ENCODE peak calls at places on chromosomes 11 and 22, in six cellular contexts. D is HepG2, P is fibroblast of mammary gland, E is heart left ventricle, C is endodermal cell, Y is right lobe of liver. A is an unnamed sample.

GRCh38 chr11:94183886-94184264 is 55.2 kb downstream of the PANX1 start:
- DNase-seq in E (peak; percentile 36), P (peak; percentile 62), C (peak; percentile 96), D (peak; percentile 33), Y (peak; percentile 68), A (peak; percentile 92)

GRCh38 chr22:32991353-32992115 is 66.6 kb downstream of the SYN3 start:
- DNase-seq in D (no peak), E (no peak), P (peak; percentile 2), Y (no peak), C (no peak), A (no peak)

GRCh38 chr11:65487467-65488272 is 11.2 kb upstream of the MALAT1 start:
- DNase-seq in E (peak; percentile 100), Y (peak; percentile 94), C (peak; percentile 99), P (peak; percentile 100), D (peak; percentile 99), A (peak; percentile 99)

GRCh38 chr11:113721462-113722066 is 15.5 kb upstream of the TMPRSS5 start:
- DNase-seq in D (no peak), P (peak; percentile 23), E (no peak), Y (no peak), C (no peak), A (no peak)

GRCh38 chr11:70928854-70929598 is 323.4 kb downstream of the SHANK2 start:
- DNase-seq in C (peak; percentile 53), Y (no peak), P (no peak), D (no peak), E (no peak), A (no peak)

GRCh38 chr11:120652705-120653335 is 141.3 kb downstream of the GRIK4 start:
- DNase-seq in E (no peak), D (no peak), Y (no peak), P (peak; percentile 6), C (no peak), A (no peak)

GRCh38 chr11:104735013-104735412 is 163.2 kb downstream of the CASP12 start:
- DNase-seq in C (no peak), Y (no peak), E (no peak), D (no peak), P (no peak), A (no peak)

GRCh38 chr11:44409071-44409470 is 99.1 kb upstream of the ALX4 start:
- DNase-seq in P (no peak), D (no peak), Y (no peak), C (no peak), E (no peak), A (no peak)

GRCh38 chr11:62593434-62594044 is 2.2 kb upstream of the TUT1 start:
- DNase-seq in P (peak; percentile 83), C (peak; percentile 93), D (peak; percentile 59), E (peak; percentile 77), Y (peak; percentile 77), A (peak; percentile 83)

GRCh38 chr11:125626381-125626950 is 1.5 kb downstream of the CHEK1 start:
- DNase-seq in D (peak; percentile 79), C (no peak), P (no peak), Y (no peak), E (no peak), A (no peak)

GRCh38 chr11:67261942-67262681 is 4.2 kb upstream of the GRK2 start:
- DNase-seq in D (no peak), Y (no peak), P (no peak), C (no peak), E (peak; percentile 22), A (no peak)

GRCh38 chr11:13698147-13698546 is 29.7 kb downstream of the FAR1 start:
- DNase-seq in P (no peak), E (no peak), C (no peak), D (no peak), Y (no peak), A (no peak)

GRCh38 chr11:46537121-46537520 is 56.7 kb downstream of the AMBRA1 start:
- DNase-seq in E (no peak), D (no peak), P (no peak), Y (no peak), C (peak; percentile 58), A (no peak)

GRCh38 chr11:77377734-77378133 is 76.2 kb upstream of the GDPD4 start:
- DNase-seq in D (no peak), Y (no peak), E (no peak), P (no peak), C (no peak), A (no peak)

GRCh38 chr11:34397120-34397519 is 39.3 kb upstream of the ABTB2 start:
- DNase-seq in D (no peak), E (no peak), C (no peak), P (no peak), Y (no peak), A (no peak)

GRCh38 chr11:13486926-13487660 is 8.7 kb downstream of the PTH start:
- DNase-seq in Y (peak; percentile 70), P (peak; percentile 9), E (peak; percentile 35), C (peak; percentile 97), D (peak; percentile 73), A (peak; percentile 79)

GRCh38 chr11:32586576-32587190 is 3.1 kb downstream of the EIF3M start:
- DNase-seq in C (no peak), P (peak; percentile 46), D (peak; percentile 46), Y (no peak), E (no peak), A (no peak)

GRCh38 chr11:5719703-5720495 is 16.3 kb upstream of the OR56B1 start:
- DNase-seq in E (no peak), D (no peak), P (peak; percentile 19), Y (no peak), C (no peak), A (no peak)

GRCh38 chr11:81644239-81644840 is 1089.3 kb downstream of the FAM181B start:
- DNase-seq in Y (no peak), C (peak; percentile 77), P (peak; percentile 45), D (peak; percentile 60), E (no peak), A (peak; percentile 43)

GRCh38 chr11:44088871-44089270 is 6.6 kb upstream of the EXT2 start:
- DNase-seq in C (no peak), D (no peak), P (no peak), E (no peak), Y (no peak), A (no peak)

GRCh38 chr11:65274734-65275682 is 13.2 kb downstream of the POLA2 start:
- DNase-seq in D (peak; percentile 89), P (peak; percentile 94), E (peak; percentile 77), C (peak; percentile 85), Y (peak; percentile 86), A (peak; percentile 88)

GRCh38 chr11:1873048-1873812 is 18.5 kb downstream of the PRR33 start:
- DNase-seq in C (no peak), D (no peak), Y (no peak), E (peak; percentile 41), P (peak; percentile 70), A (no peak)

GRCh38 chr11:102447193-102447592 is 5.4 kb downstream of the TMEM123 start:
- DNase-seq in D (no peak), Y (no peak), C (no peak), E (no peak), P (no peak), A (no peak)

GRCh38 chr11:88420165-88420781 is 82.7 kb upstream of the CTSC start:
- DNase-seq in D (no peak), C (no peak), P (peak; percentile 96), Y (no peak), E (peak; percentile 65), A (peak; percentile 16)

GRCh38 chr22:36367066-36367465 is 20.7 kb downstream of the MYH9 start:
- DNase-seq in P (no peak), E (no peak), Y (no peak), C (no peak), D (no peak), A (no peak)

GRCh38 chr22:36369922-36370781 is 17.6 kb downstream of the MYH9 start:
- DNase-seq in E (peak; percentile 64), C (peak; percentile 74), Y (no peak), P (peak; percentile 48), D (peak; percentile 72), A (peak; percentile 44)

GRCh38 chr22:36369004-36369921 is 18.5 kb downstream of the MYH9 start:
- DNase-seq in C (peak; percentile 73), E (no peak), P (no peak), D (no peak), Y (no peak), A (no peak)

GRCh38 chr22:36367479-36367878 is 20.3 kb downstream of the MYH9 start:
- DNase-seq in E (peak; percentile 47), Y (no peak), P (no peak), C (peak; percentile 46), D (no peak), A (peak; percentile 32)

DNA sequence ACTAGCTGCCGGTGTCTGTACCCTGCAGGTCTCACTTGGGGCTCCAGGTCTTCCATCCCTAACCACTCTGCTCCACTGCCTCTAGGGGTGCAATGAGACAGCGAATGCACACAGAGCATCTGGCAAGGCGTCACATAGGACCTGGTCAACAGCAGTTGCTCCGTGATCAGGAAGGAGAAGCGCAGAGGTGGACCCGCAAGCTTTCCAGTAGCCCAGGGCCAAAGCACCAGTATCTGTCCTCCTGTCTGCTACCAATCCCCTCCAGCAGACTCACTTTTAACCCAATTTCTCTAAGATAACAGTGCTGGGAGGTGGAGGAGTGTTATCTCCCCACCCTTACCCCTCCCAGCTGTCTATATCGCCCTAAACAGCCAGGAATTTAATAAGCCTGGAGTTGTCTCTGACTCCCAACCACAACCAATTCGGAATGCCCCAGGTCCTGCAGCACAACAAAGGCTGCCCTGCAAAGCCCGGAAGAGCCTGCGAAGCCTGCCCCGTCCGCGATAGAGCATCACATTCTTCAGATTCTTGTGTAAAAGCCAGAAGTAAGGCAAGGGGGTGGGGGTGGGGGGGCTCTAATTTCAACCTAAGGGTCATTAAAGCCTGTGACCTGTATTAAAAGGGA is 19.3 kb downstream of the MYH9 start:
- DNase-seq in P (peak; percentile 52), E (no peak), Y (no peak), D (peak; percentile 72), C (peak; percentile 92), A (no peak)
- TF ChIP-seq CTCF in P (no peak), E (peak; percentile 23), Y (no peak), D (no peak), C (peak; percentile 29), A (no peak)

GRCh38 chr22:38611559-38611958 is 41.6 kb upstream of the DMC1 start:
- DNase-seq in D (no peak), E (no peak), Y (peak; percentile 75), C (no peak), P (no peak), A (no peak)
- TF ChIP-seq CTCF in D (no peak), E (no peak), Y (no peak), C (no peak), P (no peak), A (no peak)

GRCh38 chr22:46833228-46833627 is 70.8 kb downstream of the TBC1D22A start:
- DNase-seq in P (no peak), Y (peak; percentile 55), E (no peak), D (peak; percentile 41), C (peak; percentile 87), A (no peak)
- TF ChIP-seq CTCF in P (no peak), Y (peak; percentile 10), E (no peak), D (peak; percentile 73), C (peak; percentile 77), A (no peak)

DNA sequence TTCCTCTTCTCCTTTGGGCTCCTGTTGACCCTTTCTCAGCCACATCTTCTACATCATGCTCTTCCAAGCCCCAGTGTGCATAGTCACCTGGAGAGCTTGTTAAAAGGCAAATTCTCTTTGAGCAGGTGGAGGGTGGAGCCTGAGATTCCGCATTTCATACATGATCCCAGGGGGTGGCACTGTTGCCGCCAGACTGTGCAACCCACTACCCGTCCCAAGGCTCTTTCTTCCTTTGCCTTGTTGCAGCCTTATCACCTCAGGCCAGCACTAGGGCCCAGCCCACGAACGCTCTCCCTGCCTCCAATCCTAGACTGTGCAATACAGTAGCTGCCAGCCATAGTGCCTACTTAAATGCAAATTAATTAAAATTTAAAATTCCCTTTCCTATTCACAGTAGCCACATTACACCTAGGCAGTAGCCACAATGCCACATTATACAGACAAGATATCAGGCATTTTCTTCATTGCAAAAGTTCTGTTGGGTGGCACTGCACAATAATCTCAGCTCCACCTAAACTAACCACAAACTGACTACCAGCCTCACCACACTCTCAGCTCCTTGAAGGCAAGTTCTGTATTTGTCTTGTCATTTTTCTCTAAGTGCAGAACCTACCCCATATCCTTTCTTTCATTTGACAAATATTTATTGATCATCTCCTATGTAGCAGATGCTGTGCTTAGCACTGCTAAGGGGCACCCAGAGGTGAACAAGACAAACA is 4.6 kb upstream of the KCNJ5 start:
- DNase-seq in P (no peak), Y (no peak), D (no peak), E (no peak), C (peak; percentile 68), A (peak; percentile 59)
- TF ChIP-seq CTCF in P (no peak), Y (peak; percentile 16), D (peak; percentile 39), E (no peak), C (peak; percentile 58), A (no peak)

A was measured in testis.